ENCODE peak calls at places on chromosomes 1 and 21, in five cellular contexts. One of them, this sample, is unnamed.

GRCh38 chr1:27648602-27649305 is 13.8 kb upstream of the FGR start:
- DNase-seq in PC-3: no peak
- DNase-seq in MM.1S: no peak
- DNase-seq in neural progenitor cell: no peak
- DNase-seq in OCI-LY7: no peak
- DNase-seq in this sample: no peak

GRCh38 chr1:210857724-210858123 is 276.2 kb downstream of the KCNH1 start:
- DNase-seq in neural progenitor cell: no peak
- DNase-seq in PC-3: no peak
- DNase-seq in MM.1S: no peak
- DNase-seq in OCI-LY7: no peak
- DNase-seq in this sample: no peak

GRCh38 chr21:36180963-36181362 is 24.3 kb downstream of the DOP1B start:
- DNase-seq in MM.1S: no peak
- DNase-seq in neural progenitor cell: no peak
- DNase-seq in PC-3: no peak
- DNase-seq in OCI-LY7: no peak
- DNase-seq in this sample: no peak

GRCh38 chr1:189438808-189439207 is 1038.9 kb downstream of the BRINP3 start:
- DNase-seq in PC-3: peak; percentile 47
- DNase-seq in MM.1S: no peak
- DNase-seq in OCI-LY7: no peak
- DNase-seq in neural progenitor cell: no peak
- DNase-seq in this sample: no peak

GRCh38 chr1:48673725-48674124 is 103.0 kb downstream of the BEND5 start:
- DNase-seq in OCI-LY7: peak; percentile 6
- DNase-seq in MM.1S: no peak
- DNase-seq in neural progenitor cell: peak; percentile 63
- DNase-seq in PC-3: peak; percentile 16
- DNase-seq in this sample: peak; percentile 85

GRCh38 chr1:27400963-27401341 is 8.5 kb downstream of the GPR3 start:
- DNase-seq in neural progenitor cell: no peak
- DNase-seq in MM.1S: no peak
- DNase-seq in OCI-LY7: no peak
- DNase-seq in PC-3: no peak
- DNase-seq in this sample: no peak

GRCh38 chr1:94302960-94303359 is 65.6 kb upstream of the ARHGAP29 start:
- DNase-seq in PC-3: no peak
- DNase-seq in MM.1S: no peak
- DNase-seq in OCI-LY7: no peak
- DNase-seq in neural progenitor cell: no peak
- DNase-seq in this sample: no peak

GRCh38 chr1:80054129-80054528 is 1047.6 kb upstream of the ADGRL4 start:
- DNase-seq in OCI-LY7: no peak
- DNase-seq in MM.1S: no peak
- DNase-seq in neural progenitor cell: no peak
- DNase-seq in PC-3: peak; percentile 98
- DNase-seq in this sample: no peak

GRCh38 chr1:2194319-2194897 is at the start of gene FAAP20:
- DNase-seq in MM.1S: peak; percentile 62
- DNase-seq in neural progenitor cell: peak; percentile 88
- DNase-seq in OCI-LY7: peak; percentile 82
- DNase-seq in PC-3: peak; percentile 72
- DNase-seq in this sample: peak; percentile 80

GRCh38 chr1:201655243-201655642 is 116.3 kb downstream of the NAV1 start:
- DNase-seq in neural progenitor cell: peak; percentile 41
- DNase-seq in MM.1S: no peak
- DNase-seq in PC-3: no peak
- DNase-seq in OCI-LY7: no peak
- DNase-seq in this sample: peak; percentile 56
- TF ChIP-seq CTCF in neural progenitor cell: peak; percentile 18
- TF ChIP-seq CTCF in MM.1S: no peak
- TF ChIP-seq CTCF in PC-3: no peak
- TF ChIP-seq CTCF in OCI-LY7: no peak
- TF ChIP-seq CTCF in this sample: peak; percentile 21

GRCh38 chr1:34928865-34929496 is 469 bp downstream of the DLGAP3 start:
- DNase-seq in PC-3: no peak
- DNase-seq in OCI-LY7: peak; percentile 52
- DNase-seq in neural progenitor cell: no peak
- DNase-seq in MM.1S: no peak
- DNase-seq in this sample: peak; percentile 44
- TF ChIP-seq EZH2phosphoT487 in PC-3: peak; percentile 51
- TF ChIP-seq EZH2phosphoT487 in OCI-LY7: no peak
- TF ChIP-seq EZH2phosphoT487 in neural progenitor cell: peak; percentile 6
- TF ChIP-seq EZH2phosphoT487 in MM.1S: no peak
- TF ChIP-seq EZH2phosphoT487 in this sample: no peak

GRCh38 chr1:20266642-20267041 is 24.0 kb upstream of the VWA5B1 start:
- DNase-seq in MM.1S: no peak
- DNase-seq in neural progenitor cell: peak; percentile 11
- DNase-seq in PC-3: peak; percentile 11
- DNase-seq in OCI-LY7: no peak
- DNase-seq in this sample: peak; percentile 22

GRCh38 chr1:20276428-20276827 is 14.2 kb upstream of the VWA5B1 start:
- DNase-seq in neural progenitor cell: no peak
- DNase-seq in PC-3: no peak
- DNase-seq in MM.1S: no peak
- DNase-seq in OCI-LY7: no peak
- DNase-seq in this sample: no peak

GRCh38 chr1:20266141-20266540 is 24.5 kb upstream of the VWA5B1 start:
- DNase-seq in PC-3: peak; percentile 47
- DNase-seq in MM.1S: no peak
- DNase-seq in neural progenitor cell: no peak
- DNase-seq in OCI-LY7: no peak
- DNase-seq in this sample: no peak

DNA sequence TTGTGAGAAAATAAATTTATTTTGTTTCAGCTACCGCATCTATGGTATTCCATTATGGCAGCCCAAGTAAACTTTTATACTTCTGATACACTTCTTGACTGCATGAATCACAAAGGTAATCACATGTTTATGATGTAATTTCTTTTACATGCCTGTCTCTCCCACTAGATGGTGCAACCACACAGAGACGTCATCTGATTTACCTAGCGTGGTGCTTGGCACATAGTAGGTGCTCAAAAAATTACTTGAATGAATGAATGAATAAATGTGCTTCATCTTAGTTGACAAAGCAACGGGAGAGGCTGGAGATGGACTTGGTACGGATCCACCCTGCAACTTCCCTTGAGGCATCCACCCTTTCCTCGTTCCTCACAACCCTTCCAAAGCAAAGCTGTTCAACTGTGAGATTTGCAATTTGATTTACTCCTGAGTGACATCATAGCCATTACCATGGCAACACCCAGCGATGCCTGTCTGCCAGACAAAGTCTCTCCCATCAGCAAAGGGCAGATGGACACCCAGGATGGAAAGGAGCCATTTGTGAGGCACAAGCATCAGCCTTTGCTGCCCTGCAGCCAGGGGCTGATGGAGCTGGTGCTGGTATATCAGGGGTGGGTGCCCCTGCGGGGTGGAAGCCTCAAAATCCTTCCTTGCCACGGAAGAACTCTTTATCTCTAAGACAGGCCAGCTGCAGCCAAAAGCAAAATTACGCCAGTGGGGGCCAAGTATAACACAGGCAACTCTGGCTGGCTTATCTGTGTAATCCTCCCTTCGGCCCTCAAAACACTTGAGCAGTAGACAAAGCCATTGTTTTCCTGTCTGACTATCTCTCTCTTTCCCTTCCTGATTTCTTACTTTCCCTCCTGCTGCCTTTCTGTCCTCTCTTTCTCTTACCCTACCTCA is 18.9 kb upstream of the VWA5B1 start:
- DNase-seq in MM.1S: no peak
- DNase-seq in PC-3: peak; percentile 13
- DNase-seq in OCI-LY7: peak; percentile 9
- DNase-seq in neural progenitor cell: peak; percentile 26
- DNase-seq in this sample: no peak
- TF ChIP-seq CTCF in MM.1S: no peak
- TF ChIP-seq CTCF in PC-3: peak; percentile 36
- TF ChIP-seq CTCF in OCI-LY7: peak; percentile 71
- TF ChIP-seq CTCF in neural progenitor cell: peak; percentile 18
- TF ChIP-seq CTCF in this sample: peak; percentile 26

GRCh38 chr1:202285908-202286307 is 55.8 kb downstream of the UBE2T start:
- DNase-seq in PC-3: no peak
- DNase-seq in MM.1S: no peak
- DNase-seq in neural progenitor cell: no peak
- DNase-seq in OCI-LY7: no peak
- DNase-seq in this sample: no peak

GRCh38 chr1:202282596-202283283 is 59.0 kb downstream of the UBE2T start:
- DNase-seq in PC-3: no peak
- DNase-seq in MM.1S: no peak
- DNase-seq in neural progenitor cell: no peak
- DNase-seq in OCI-LY7: no peak
- DNase-seq in this sample: no peak

GRCh38 chr1:202283379-202283844 is 58.3 kb downstream of the UBE2T start:
- DNase-seq in neural progenitor cell: no peak
- DNase-seq in PC-3: peak; percentile 90
- DNase-seq in MM.1S: peak; percentile 96
- DNase-seq in OCI-LY7: peak; percentile 47
- DNase-seq in this sample: no peak

GRCh38 chr1:202282017-202282335 is 59.8 kb downstream of the UBE2T start:
- DNase-seq in PC-3: no peak
- DNase-seq in MM.1S: no peak
- DNase-seq in neural progenitor cell: no peak
- DNase-seq in OCI-LY7: no peak
- DNase-seq in this sample: no peak

GRCh38 chr1:202283991-202284390 is 57.7 kb downstream of the UBE2T start:
- DNase-seq in PC-3: peak; percentile 85
- DNase-seq in neural progenitor cell: no peak
- DNase-seq in OCI-LY7: no peak
- DNase-seq in MM.1S: no peak
- DNase-seq in this sample: no peak
- TF ChIP-seq EZH2phosphoT487 in PC-3: no peak
- TF ChIP-seq EZH2phosphoT487 in neural progenitor cell: no peak
- TF ChIP-seq EZH2phosphoT487 in OCI-LY7: no peak
- TF ChIP-seq EZH2phosphoT487 in MM.1S: no peak
- TF ChIP-seq EZH2phosphoT487 in this sample: no peak

GRCh38 chr21:46661211-46661625 is 25.7 kb downstream of the PRMT2 start:
- DNase-seq in OCI-LY7: peak; percentile 55
- DNase-seq in neural progenitor cell: peak; percentile 93
- DNase-seq in PC-3: no peak
- DNase-seq in MM.1S: peak; percentile 70
- DNase-seq in this sample: peak; percentile 89
- TF ChIP-seq CTCF in OCI-LY7: peak; percentile 83
- TF ChIP-seq CTCF in neural progenitor cell: peak; percentile 98
- TF ChIP-seq CTCF in PC-3: no peak
- TF ChIP-seq CTCF in MM.1S: peak; percentile 90
- TF ChIP-seq CTCF in this sample: peak; percentile 94

DNA sequence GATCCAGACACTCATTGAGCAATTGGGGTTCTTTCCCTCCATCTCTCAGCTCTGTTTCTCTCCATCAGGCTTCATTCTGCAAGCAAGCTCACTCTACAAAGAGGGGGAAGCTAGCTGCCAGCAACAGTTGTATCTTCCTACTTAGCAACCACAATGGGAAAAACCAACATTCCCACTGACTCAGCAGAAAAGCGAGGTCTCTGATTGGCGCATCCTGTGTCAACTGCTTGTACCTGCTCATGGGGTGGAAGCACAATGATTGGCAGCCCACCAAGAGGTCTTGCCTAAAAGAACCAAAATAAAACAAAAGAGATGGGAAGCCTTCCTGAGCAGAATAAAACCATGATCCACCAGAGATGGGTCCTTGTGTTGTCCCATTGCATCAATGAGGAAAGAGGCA is 4.0 kb upstream of the CDA start:
- DNase-seq in neural progenitor cell: no peak
- DNase-seq in MM.1S: no peak
- DNase-seq in PC-3: peak; percentile 54
- DNase-seq in OCI-LY7: no peak
- DNase-seq in this sample: peak; percentile 50
- TF ChIP-seq EZH2phosphoT487 in neural progenitor cell: no peak
- TF ChIP-seq EZH2phosphoT487 in MM.1S: no peak
- TF ChIP-seq EZH2phosphoT487 in PC-3: no peak
- TF ChIP-seq EZH2phosphoT487 in OCI-LY7: no peak
- TF ChIP-seq EZH2phosphoT487 in this sample: no peak

GRCh38 chr21:34091607-34092006 is 18.2 kb downstream of the MRPS6 start:
- DNase-seq in PC-3: peak; percentile 32
- DNase-seq in MM.1S: no peak
- DNase-seq in OCI-LY7: peak; percentile 30
- DNase-seq in neural progenitor cell: peak; percentile 23
- DNase-seq in this sample: peak; percentile 60
- TF ChIP-seq CTCF in PC-3: peak; percentile 63
- TF ChIP-seq CTCF in MM.1S: peak; percentile 34
- TF ChIP-seq CTCF in OCI-LY7: peak; percentile 73
- TF ChIP-seq CTCF in neural progenitor cell: peak; percentile 58
- TF ChIP-seq CTCF in this sample: peak; percentile 71

DNA sequence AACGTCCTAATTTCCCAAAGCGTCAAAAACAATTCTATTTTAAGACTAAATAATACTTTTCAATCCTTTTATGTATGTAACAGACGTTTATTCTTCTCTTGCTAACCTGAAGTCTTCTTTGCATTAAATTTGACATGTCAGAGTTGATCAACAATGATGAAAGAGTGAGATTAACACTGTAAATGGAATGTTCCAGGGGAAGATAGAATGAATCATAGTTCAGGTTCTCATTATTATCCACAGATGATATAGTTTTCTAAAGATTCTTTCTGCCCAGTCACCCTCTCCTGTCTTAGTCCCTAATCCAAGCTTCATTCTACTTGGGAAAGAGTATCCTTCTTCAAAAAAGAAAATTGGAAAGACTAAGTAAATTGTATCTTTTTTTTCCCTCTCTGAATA is 38.9 kb downstream of the SDCCAG8 start:
- DNase-seq in OCI-LY7: no peak
- DNase-seq in neural progenitor cell: no peak
- DNase-seq in PC-3: peak; percentile 55
- DNase-seq in MM.1S: no peak
- DNase-seq in this sample: no peak
- TF ChIP-seq EZH2phosphoT487 in OCI-LY7: no peak
- TF ChIP-seq EZH2phosphoT487 in neural progenitor cell: no peak
- TF ChIP-seq EZH2phosphoT487 in PC-3: no peak
- TF ChIP-seq EZH2phosphoT487 in MM.1S: no peak
- TF ChIP-seq EZH2phosphoT487 in this sample: no peak